ENCODE peak calls at places on chromosomes 16 and 17, in six cellular contexts. One of them, this sample, is unnamed.

GRCh38 chr16:69143116-69143515 is 10.7 kb downstream of the UTP4 start:
- DNase-seq in T-helper 2 cell: no peak
- DNase-seq in WTC11: no peak
- DNase-seq in activated CD8-positive, alpha-beta memory T cell treated with anti-CD3 and anti-CD28 coated beads, Interleukin-2, amount 50 U/mL, for 4 hours: no peak
- DNase-seq in tibial nerve: no peak
- DNase-seq in endothelial cell: peak; percentile 15
- DNase-seq in this sample: no peak

GRCh38 chr17:80318166-80318565 is 57.5 kb downstream of the RNF213 start:
- DNase-seq in endothelial cell: no peak
- DNase-seq in WTC11: no peak
- DNase-seq in tibial nerve: no peak
- DNase-seq in activated CD8-positive, alpha-beta memory T cell treated with anti-CD3 and anti-CD28 coated beads, Interleukin-2, amount 50 U/mL, for 4 hours: no peak
- DNase-seq in T-helper 2 cell: no peak
- DNase-seq in this sample: no peak

GRCh38 chr17:48613862-48614694 is 1.0 kb downstream of the HOXB8 start:
- DNase-seq in T-helper 2 cell: no peak
- DNase-seq in WTC11: no peak
- DNase-seq in activated CD8-positive, alpha-beta memory T cell treated with anti-CD3 and anti-CD28 coated beads, Interleukin-2, amount 50 U/mL, for 4 hours: no peak
- DNase-seq in endothelial cell: no peak
- DNase-seq in tibial nerve: no peak
- DNase-seq in this sample: peak; percentile 47

GRCh38 chr16:1610841-1611653 is 825 bp downstream of the IFT140 start:
- DNase-seq in T-helper 2 cell: no peak
- DNase-seq in WTC11: no peak
- DNase-seq in endothelial cell: peak; percentile 10
- DNase-seq in tibial nerve: no peak
- DNase-seq in activated CD8-positive, alpha-beta memory T cell treated with anti-CD3 and anti-CD28 coated beads, Interleukin-2, amount 50 U/mL, for 4 hours: no peak
- DNase-seq in this sample: peak; percentile 11

GRCh38 chr17:78411241-78411855 is 32.9 kb downstream of the PGS1 start:
- DNase-seq in T-helper 2 cell: no peak
- DNase-seq in endothelial cell: no peak
- DNase-seq in WTC11: no peak
- DNase-seq in activated CD8-positive, alpha-beta memory T cell treated with anti-CD3 and anti-CD28 coated beads, Interleukin-2, amount 50 U/mL, for 4 hours: no peak
- DNase-seq in tibial nerve: no peak
- DNase-seq in this sample: no peak

GRCh38 chr17:63932008-63932561 is at the start of gene CD79B:
- DNase-seq in tibial nerve: no peak
- DNase-seq in WTC11: no peak
- DNase-seq in T-helper 2 cell: peak; percentile 39
- DNase-seq in activated CD8-positive, alpha-beta memory T cell treated with anti-CD3 and anti-CD28 coated beads, Interleukin-2, amount 50 U/mL, for 4 hours: no peak
- DNase-seq in endothelial cell: no peak
- DNase-seq in this sample: peak; percentile 73

GRCh38 chr17:48636177-48637018 is 10.2 kb upstream of the HOXB9 start:
- DNase-seq in endothelial cell: peak; percentile 99
- DNase-seq in tibial nerve: no peak
- DNase-seq in T-helper 2 cell: peak; percentile 29
- DNase-seq in activated CD8-positive, alpha-beta memory T cell treated with anti-CD3 and anti-CD28 coated beads, Interleukin-2, amount 50 U/mL, for 4 hours: peak; percentile 73
- DNase-seq in WTC11: peak; percentile 99
- DNase-seq in this sample: peak; percentile 70

GRCh38 chr17:27569257-27569722 is 61.7 kb upstream of the LGALS9 start:
- DNase-seq in endothelial cell: peak; percentile 44
- DNase-seq in activated CD8-positive, alpha-beta memory T cell treated with anti-CD3 and anti-CD28 coated beads, Interleukin-2, amount 50 U/mL, for 4 hours: peak; percentile 61
- DNase-seq in tibial nerve: no peak
- DNase-seq in T-helper 2 cell: peak; percentile 75
- DNase-seq in WTC11: peak; percentile 84
- DNase-seq in this sample: peak; percentile 57

GRCh38 chr16:7888421-7888820 is 555.8 kb downstream of the RBFOX1 start:
- DNase-seq in T-helper 2 cell: no peak
- DNase-seq in endothelial cell: no peak
- DNase-seq in tibial nerve: no peak
- DNase-seq in WTC11: no peak
- DNase-seq in activated CD8-positive, alpha-beta memory T cell treated with anti-CD3 and anti-CD28 coated beads, Interleukin-2, amount 50 U/mL, for 4 hours: no peak
- DNase-seq in this sample: no peak

GRCh38 chr17:4199818-4200402 is 56.9 kb downstream of the CYB5D2 start:
- DNase-seq in T-helper 2 cell: no peak
- DNase-seq in WTC11: peak; percentile 46
- DNase-seq in activated CD8-positive, alpha-beta memory T cell treated with anti-CD3 and anti-CD28 coated beads, Interleukin-2, amount 50 U/mL, for 4 hours: no peak
- DNase-seq in endothelial cell: peak; percentile 51
- DNase-seq in tibial nerve: no peak
- DNase-seq in this sample: peak; percentile 58

GRCh38 chr17:7404737-7405412 is 978 bp upstream of the TMEM256 start:
- DNase-seq in activated CD8-positive, alpha-beta memory T cell treated with anti-CD3 and anti-CD28 coated beads, Interleukin-2, amount 50 U/mL, for 4 hours: peak; percentile 73
- DNase-seq in T-helper 2 cell: no peak
- DNase-seq in endothelial cell: peak; percentile 49
- DNase-seq in WTC11: peak; percentile 69
- DNase-seq in tibial nerve: peak; percentile 57
- DNase-seq in this sample: no peak

GRCh38 chr17:35460354-35460851 is 11.8 kb upstream of the SLFN13 start:
- DNase-seq in tibial nerve: no peak
- DNase-seq in activated CD8-positive, alpha-beta memory T cell treated with anti-CD3 and anti-CD28 coated beads, Interleukin-2, amount 50 U/mL, for 4 hours: peak; percentile 48
- DNase-seq in endothelial cell: peak; percentile 19
- DNase-seq in WTC11: peak; percentile 87
- DNase-seq in T-helper 2 cell: peak; percentile 89
- DNase-seq in this sample: peak; percentile 78

GRCh38 chr17:40243756-40244155 is 24.7 kb downstream of the WIPF2 start:
- DNase-seq in T-helper 2 cell: no peak
- DNase-seq in WTC11: no peak
- DNase-seq in activated CD8-positive, alpha-beta memory T cell treated with anti-CD3 and anti-CD28 coated beads, Interleukin-2, amount 50 U/mL, for 4 hours: no peak
- DNase-seq in endothelial cell: no peak
- DNase-seq in tibial nerve: no peak
- DNase-seq in this sample: no peak

GRCh38 chr16:89711601-89712475 is 8.9 kb downstream of the VPS9D1 start:
- DNase-seq in WTC11: peak; percentile 79
- DNase-seq in endothelial cell: peak; percentile 77
- DNase-seq in T-helper 2 cell: peak; percentile 58
- DNase-seq in activated CD8-positive, alpha-beta memory T cell treated with anti-CD3 and anti-CD28 coated beads, Interleukin-2, amount 50 U/mL, for 4 hours: peak; percentile 83
- DNase-seq in tibial nerve: no peak
- DNase-seq in this sample: peak; percentile 62